ENCODE peak calls at places on chromosome 17, in eight cellular contexts. U, V, A, N, I, X, Y and F are unnamed samples.
A peak's percentile ranks its signal among the peaks of the same experiment; 100 is the strongest.

GRCh38 chr17:27461192-27461859 is 5.1 kb downstream of the KSR1 start:
- DNase-seq in U (no peak), V (no peak), A (no peak), N (no peak), I (no peak), X (no peak), Y (no peak), F (no peak)

GRCh38 chr17:57312242-57312641 is 55.9 kb downstream of the MSI2 start:
- DNase-seq in U (no peak), V (no peak), A (no peak), N (no peak), I (no peak), X (no peak), Y (no peak), F (no peak)

GRCh38 chr17:44924107-44924544 is 8.8 kb upstream of the GFAP start:
- DNase-seq in U (no peak), V (no peak), A (peak; percentile 27), N (no peak), I (no peak), X (no peak), Y (peak; percentile 7), F (no peak)

GRCh38 chr17:77662796-77663195 is 295.7 kb upstream of the TNRC6C start:
- DNase-seq in U (no peak), V (no peak), A (peak; percentile 18), N (no peak), I (no peak), X (no peak), Y (no peak), F (no peak)

GRCh38 chr17:45430738-45431530 is 1.7 kb downstream of the ARHGAP27 start:
- DNase-seq in U (peak; percentile 48), V (no peak), A (no peak), N (peak; percentile 69), I (no peak), X (no peak), Y (no peak), F (no peak)

GRCh38 chr17:3887811-3888210 is 5.0 kb downstream of the CAMKK1 start:
- DNase-seq in U (no peak), V (no peak), A (no peak), N (no peak), I (no peak), X (no peak), Y (no peak), F (no peak)

GRCh38 chr17:8159032-8159400 is 3.7 kb downstream of the VAMP2 start:
- DNase-seq in U (no peak), V (no peak), A (no peak), N (no peak), I (no peak), X (no peak), Y (no peak), F (no peak)

GRCh38 chr17:37359682-37360188 is 16.1 kb upstream of the C17orf78 start:
- DNase-seq in U (no peak), V (no peak), A (peak; percentile 67), N (no peak), I (no peak), X (no peak), Y (no peak), F (no peak)

GRCh38 chr17:63250830-63251229 is 195.3 kb downstream of the CYB561 start:
- DNase-seq in U (no peak), V (no peak), A (no peak), N (no peak), I (peak; percentile 67), X (no peak), Y (no peak), F (no peak)

GRCh38 chr17:81517339-81518112 is 4.9 kb upstream of the ACTG1 start:
- DNase-seq in U (peak; percentile 46), V (peak; percentile 74), A (no peak), N (no peak), I (no peak), X (no peak), Y (peak; percentile 45), F (no peak)

GRCh38 chr17:50518265-50519023 is 10.2 kb downstream of the MYCBPAP start:
- DNase-seq in U (no peak), V (no peak), A (peak; percentile 74), N (no peak), I (no peak), X (no peak), Y (peak; percentile 87), F (no peak)

GRCh38 chr17:81576621-81577277 is 24.6 kb upstream of the FAAP100 start:
- DNase-seq in U (no peak), V (no peak), A (no peak), N (peak; percentile 83), I (peak; percentile 87), X (peak; percentile 47), Y (no peak), F (no peak)

GRCh38 chr17:48995332-48995870 is 1.8 kb upstream of the IGF2BP1 start:
- DNase-seq in U (peak; percentile 85), V (peak; percentile 33), A (no peak), N (no peak), I (no peak), X (peak; percentile 88), Y (no peak), F (no peak)

GRCh38 chr17:48996696-48997102 is 486 bp upstream of the IGF2BP1 start:
- DNase-seq in U (no peak), V (no peak), A (no peak), N (no peak), I (no peak), X (no peak), Y (no peak), F (peak; percentile 15)

GRCh38 chr17:48994548-48995331 is 2.4 kb upstream of the IGF2BP1 start:
- DNase-seq in U (no peak), V (no peak), A (no peak), N (no peak), I (no peak), X (peak; percentile 67), Y (no peak), F (no peak)

GRCh38 chr17:48997103-48997826 is at the start of gene IGF2BP1:
- DNase-seq in U (peak; percentile 93), V (peak; percentile 40), A (no peak), N (no peak), I (peak; percentile 18), X (peak; percentile 97), Y (no peak), F (peak; percentile 26)

GRCh38 chr17:48995871-48996695 is 1.1 kb upstream of the IGF2BP1 start:
- DNase-seq in U (peak; percentile 97), V (peak; percentile 29), A (no peak), N (no peak), I (no peak), X (peak; percentile 96), Y (no peak), F (peak; percentile 16)
- TF ChIP-seq CTCF in U (peak; percentile 19), V (no peak), A (no peak), N (no peak), I (no peak), X (no peak), Y (no peak), F (no peak)

GRCh38 chr17:15087946-15088345 is 177.2 kb downstream of the PMP22 start:
- DNase-seq in U (no peak), V (no peak), A (no peak), N (no peak), I (no peak), X (no peak), Y (no peak), F (no peak)

GRCh38 chr17:15092261-15092660 is 172.9 kb downstream of the PMP22 start:
- DNase-seq in U (no peak), V (no peak), A (no peak), N (no peak), I (no peak), X (no peak), Y (no peak), F (no peak)

GRCh38 chr17:15092762-15093161 is 172.4 kb downstream of the PMP22 start:
- DNase-seq in U (no peak), V (no peak), A (no peak), N (peak; percentile 49), I (peak; percentile 73), X (no peak), Y (no peak), F (no peak)

GRCh38 chr17:15090533-15090932 is 174.6 kb downstream of the PMP22 start:
- DNase-seq in U (no peak), V (no peak), A (no peak), N (no peak), I (no peak), X (no peak), Y (no peak), F (no peak)

DNA sequence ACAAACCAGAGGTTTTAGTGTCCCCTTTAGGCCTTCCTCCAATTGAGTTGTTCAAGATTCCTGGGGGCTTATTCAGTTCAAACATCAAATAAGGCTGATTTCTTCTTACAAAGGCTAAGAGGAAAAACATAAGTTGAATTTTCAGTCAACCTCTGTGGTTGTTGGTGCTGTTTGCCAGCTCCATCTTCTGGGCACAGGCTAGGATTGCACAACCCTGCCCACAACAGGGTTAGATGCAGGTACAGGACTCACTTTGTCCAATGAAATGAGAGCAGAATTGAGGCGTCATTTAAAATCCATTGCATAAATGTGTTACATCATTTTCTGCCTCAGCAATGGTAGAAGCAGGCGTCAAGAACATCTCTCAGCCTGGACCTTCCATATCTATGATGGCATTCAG is 173.3 kb downstream of the PMP22 start:
- DNase-seq in U (peak; percentile 37), V (no peak), A (no peak), N (peak; percentile 21), I (peak; percentile 9), X (peak; percentile 1), Y (no peak), F (no peak)
- TF ChIP-seq CTCF in U (peak; percentile 58), V (no peak), A (no peak), N (peak; percentile 22), I (peak; percentile 23), X (no peak), Y (no peak), F (no peak)

DNA sequence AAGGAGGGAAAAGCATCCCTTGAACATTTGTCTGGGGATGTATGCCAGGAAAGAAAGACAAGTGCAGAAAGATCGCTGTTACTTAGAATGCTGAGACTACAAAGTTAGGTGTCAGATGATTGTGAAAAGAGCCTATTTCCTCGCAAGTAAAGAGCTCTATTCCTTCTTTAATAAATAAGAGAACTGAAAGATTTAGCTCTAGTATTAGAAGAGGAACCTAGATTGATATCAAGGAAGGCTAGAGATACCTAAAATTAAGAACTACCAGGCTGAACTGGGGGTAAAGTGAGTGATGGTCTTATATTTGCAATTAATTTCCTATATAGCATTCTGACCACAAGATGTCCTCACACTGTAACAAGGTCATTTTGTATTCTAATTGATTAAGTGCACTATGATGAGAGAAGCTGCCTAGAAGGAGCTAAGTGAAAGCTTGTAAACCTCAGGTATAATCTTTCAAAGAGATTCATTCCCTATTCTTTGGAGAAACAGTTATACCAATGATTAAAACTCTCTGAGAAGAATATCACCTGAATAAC is 62.3 kb downstream of the SSH2 start:
- DNase-seq in U (no peak), V (no peak), A (no peak), N (no peak), I (peak; percentile 18), X (no peak), Y (no peak), F (no peak)
- TF ChIP-seq CTCF in U (peak; percentile 39), V (no peak), A (no peak), N (peak; percentile 29), I (peak; percentile 17), X (peak; percentile 48), Y (no peak), F (no peak)

DNA sequence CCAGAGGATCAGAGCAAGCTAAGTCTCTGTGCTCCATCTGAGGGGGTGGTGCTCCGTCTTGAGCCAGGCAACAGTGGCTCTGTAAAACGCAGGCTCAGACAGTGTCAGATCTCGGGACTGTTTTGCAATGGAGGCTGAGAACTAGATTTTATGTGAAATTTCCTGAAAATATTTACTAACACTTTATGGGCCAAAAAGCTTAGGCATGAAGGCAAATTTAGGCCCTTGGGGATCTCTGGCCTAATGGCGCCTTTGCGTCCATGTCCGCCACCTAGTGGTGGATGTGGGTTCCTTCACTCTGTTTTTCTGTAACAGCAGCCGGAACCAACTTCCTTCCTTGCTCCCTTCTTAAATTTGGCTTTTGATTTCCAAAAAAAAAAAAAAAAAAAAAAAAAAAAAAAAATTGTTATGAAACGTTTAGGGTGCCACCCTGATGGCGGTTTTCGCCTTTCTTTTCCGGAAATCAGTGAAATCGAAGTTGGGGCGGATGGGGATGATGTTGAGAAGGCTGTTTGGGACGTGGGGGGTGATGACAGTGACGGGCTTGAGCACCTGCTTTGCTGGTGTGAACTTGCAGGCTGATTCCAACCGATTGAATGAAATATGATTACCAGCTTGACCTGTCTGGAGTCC is 14.0 kb upstream of the ELAC2 start:
- DNase-seq in U (peak; percentile 66), V (no peak), A (peak; percentile 71), N (peak; percentile 49), I (peak; percentile 59), X (peak; percentile 66), Y (no peak), F (no peak)
- TF ChIP-seq CTCF in U (peak; percentile 78), V (peak; percentile 54), A (peak; percentile 51), N (peak; percentile 76), I (peak; percentile 88), X (peak; percentile 89), Y (peak; percentile 25), F (peak; percentile 89)